ENCODE peak calls at places on chromosomes 3 and 15, in five cellular contexts. X is ovary, K is SJSA1, D is mesendoderm, Q is uterus. P is an unnamed sample.

GRCh38 chr3:43638594-43639447 is 17.0 kb upstream of the ANO10 start:
- DNase-seq in X (no peak), K (no peak), D (peak; percentile 64), Q (no peak), P (peak; percentile 81)

GRCh38 chr3:143330316-143330868 is 210.8 kb downstream of the CHST2 start:
- DNase-seq in X (no peak), K (no peak), D (no peak), Q (no peak), P (no peak)

GRCh38 chr15:66401130-66402021 is 14.7 kb downstream of the MAP2K1 start:
- DNase-seq in X (no peak), K (no peak), D (peak; percentile 79), Q (no peak), P (no peak)

GRCh38 chr3:25021816-25022215 is 406.2 kb upstream of the RARB start:
- DNase-seq in X (no peak), K (no peak), D (peak; percentile 36), Q (no peak), P (no peak)

GRCh38 chr3:127373701-127374625 is 86.1 kb upstream of the PRR20G start:
- DNase-seq in X (no peak), K (no peak), D (peak; percentile 48), Q (no peak), P (no peak)

GRCh38 chr3:120040813-120041377 is 53.4 kb downstream of the GSK3B start:
- DNase-seq in X (no peak), K (no peak), D (no peak), Q (no peak), P (no peak)

GRCh38 chr15:55289011-55289572 is 521 bp downstream of the RAB27A start:
- DNase-seq in X (no peak), K (peak; percentile 39), D (peak; percentile 66), Q (peak; percentile 37), P (peak; percentile 49)

GRCh38 chr3:169384576-169384975 is 278.9 kb downstream of the MECOM start:
- DNase-seq in X (no peak), K (no peak), D (no peak), Q (no peak), P (no peak)

GRCh38 chr15:101149864-101150722 is 101.8 kb downstream of the CHSY1 start:
- DNase-seq in X (no peak), K (no peak), D (no peak), Q (no peak), P (no peak)

GRCh38 chr3:46671541-46672348 is 21.7 kb downstream of the ALS2CL start:
- DNase-seq in X (peak; percentile 15), K (no peak), D (no peak), Q (peak; percentile 12), P (no peak)

GRCh38 chr3:7309707-7310106 is 448.8 kb downstream of the GRM7 start:
- DNase-seq in X (peak; percentile 23), K (no peak), D (peak; percentile 45), Q (peak; percentile 47), P (no peak)

GRCh38 chr3:46409735-46410489 is 2.9 kb downstream of the CCRL2 start:
- DNase-seq in X (no peak), K (no peak), D (no peak), Q (no peak), P (no peak)

GRCh38 chr3:186413615-186414415 is 51.8 kb upstream of the DGKG start:
- DNase-seq in X (peak; percentile 41), K (no peak), D (peak; percentile 45), Q (peak; percentile 65), P (peak; percentile 53)

GRCh38 chr15:29925227-29926082 is 103.2 kb upstream of the TJP1 start:
- DNase-seq in X (peak; percentile 46), K (peak; percentile 90), D (peak; percentile 94), Q (peak; percentile 67), P (peak; percentile 94)

GRCh38 chr3:151593923-151594322 is 133.1 kb upstream of the IGSF10 start:
- DNase-seq in X (no peak), K (peak; percentile 10), D (no peak), Q (no peak), P (no peak)

GRCh38 chr15:44726568-44727461 is 9.5 kb upstream of the TRIM69 start:
- DNase-seq in X (no peak), K (peak; percentile 83), D (peak; percentile 89), Q (peak; percentile 61), P (peak; percentile 84)

GRCh38 chr3:177836671-177837070 is 639.4 kb upstream of the TBL1XR1 start:
- DNase-seq in X (no peak), K (no peak), D (no peak), Q (no peak), P (peak; percentile 18)

GRCh38 chr15:89075846-89076245 is 12.4 kb upstream of the ABHD2 start:
- DNase-seq in X (no peak), K (no peak), D (no peak), Q (no peak), P (no peak)

GRCh38 chr3:134468519-134468918 is 17.3 kb downstream of the ANAPC13 start:
- DNase-seq in X (no peak), K (no peak), D (no peak), Q (no peak), P (no peak)

GRCh38 chr3:48546203-48546829 is 10.3 kb downstream of the PFKFB4 start:
- DNase-seq in X (no peak), K (no peak), D (no peak), Q (peak; percentile 15), P (no peak)

GRCh38 chr3:152258448-152259302 is 10.1 kb upstream of the MBNL1 start:
- DNase-seq in X (peak; percentile 26), K (peak; percentile 66), D (no peak), Q (peak; percentile 73), P (peak; percentile 51)

GRCh38 chr15:100690786-100691160 is 88.4 kb downstream of the ASB7 start:
- DNase-seq in X (no peak), K (no peak), D (no peak), Q (no peak), P (no peak)

GRCh38 chr3:49098429-49098828 is 4.6 kb upstream of the QRICH1 start:
- DNase-seq in X (peak; percentile 26), K (no peak), D (no peak), Q (no peak), P (no peak)

GRCh38 chr15:52171386-52171785 is 19.8 kb downstream of the GNB5 start:
- DNase-seq in X (no peak), K (no peak), D (peak; percentile 54), Q (no peak), P (no peak)

GRCh38 chr3:139538733-139539132 is 809 bp downstream of the RBP1 start:
- DNase-seq in X (peak; percentile 78), K (no peak), D (peak; percentile 41), Q (peak; percentile 68), P (no peak)

GRCh38 chr3:53377794-53378193 is 30.5 kb upstream of the DCP1A start:
- DNase-seq in X (no peak), K (no peak), D (peak; percentile 10), Q (no peak), P (no peak)

GRCh38 chr3:174329321-174329720 is 529.8 kb upstream of the NAALADL2 start:
- DNase-seq in X (no peak), K (peak; percentile 33), D (no peak), Q (no peak), P (no peak)

GRCh38 chr15:83304861-83305661 is 20.6 kb upstream of the BNC1 start:
- DNase-seq in X (no peak), K (no peak), D (no peak), Q (no peak), P (no peak)

GRCh38 chr15:100771745-100772144 is 107.9 kb upstream of the ALDH1A3 start:
- DNase-seq in X (no peak), K (peak; percentile 52), D (no peak), Q (no peak), P (no peak)

GRCh38 chr3:185715091-185715490 is 109.8 kb downstream of the IGF2BP2 start:
- DNase-seq in X (no peak), K (peak; percentile 56), D (peak; percentile 93), Q (no peak), P (no peak)

GRCh38 chr3:18438586-18438985 is 13.4 kb upstream of the SATB1 start:
- DNase-seq in X (no peak), K (no peak), D (no peak), Q (no peak), P (no peak)

GRCh38 chr3:113736548-113737089 is 9.4 kb downstream of the NAA50 start:
- DNase-seq in X (no peak), K (peak; percentile 49), D (peak; percentile 79), Q (no peak), P (peak; percentile 44)

GRCh38 chr3:178536271-178537079 is at the start of gene KCNMB2:
- DNase-seq in X (no peak), K (no peak), D (no peak), Q (no peak), P (peak; percentile 48)

GRCh38 chr3:11165457-11165856 is 11.2 kb downstream of the HRH1 start:
- DNase-seq in X (no peak), K (no peak), D (no peak), Q (no peak), P (no peak)

GRCh38 chr15:67809441-67809840 is 15.9 kb upstream of the SKOR1 start:
- DNase-seq in X (no peak), K (no peak), D (no peak), Q (peak; percentile 7), P (no peak)
- H3K27ac ChIP-seq in X (no peak overlapping the region), K (no peak overlapping the region), D (no peak overlapping the region), Q (no peak overlapping the region), P (no peak overlapping the region)

GRCh38 chr3:72488736-72489030 is 359.6 kb downstream of the SHQ1 start:
- DNase-seq in X (no peak), K (peak; percentile 72), D (no peak), Q (no peak), P (no peak)

GRCh38 chr3:72489916-72490315 is 358.3 kb downstream of the SHQ1 start:
- DNase-seq in X (no peak), K (no peak), D (no peak), Q (no peak), P (no peak)

GRCh38 chr3:72487946-72488735 is 360.1 kb downstream of the SHQ1 start:
- DNase-seq in X (no peak), K (no peak), D (no peak), Q (no peak), P (no peak)

GRCh38 chr3:72485649-72486048 is 362.6 kb downstream of the SHQ1 start:
- DNase-seq in X (no peak), K (no peak), D (no peak), Q (no peak), P (no peak)

DNA sequence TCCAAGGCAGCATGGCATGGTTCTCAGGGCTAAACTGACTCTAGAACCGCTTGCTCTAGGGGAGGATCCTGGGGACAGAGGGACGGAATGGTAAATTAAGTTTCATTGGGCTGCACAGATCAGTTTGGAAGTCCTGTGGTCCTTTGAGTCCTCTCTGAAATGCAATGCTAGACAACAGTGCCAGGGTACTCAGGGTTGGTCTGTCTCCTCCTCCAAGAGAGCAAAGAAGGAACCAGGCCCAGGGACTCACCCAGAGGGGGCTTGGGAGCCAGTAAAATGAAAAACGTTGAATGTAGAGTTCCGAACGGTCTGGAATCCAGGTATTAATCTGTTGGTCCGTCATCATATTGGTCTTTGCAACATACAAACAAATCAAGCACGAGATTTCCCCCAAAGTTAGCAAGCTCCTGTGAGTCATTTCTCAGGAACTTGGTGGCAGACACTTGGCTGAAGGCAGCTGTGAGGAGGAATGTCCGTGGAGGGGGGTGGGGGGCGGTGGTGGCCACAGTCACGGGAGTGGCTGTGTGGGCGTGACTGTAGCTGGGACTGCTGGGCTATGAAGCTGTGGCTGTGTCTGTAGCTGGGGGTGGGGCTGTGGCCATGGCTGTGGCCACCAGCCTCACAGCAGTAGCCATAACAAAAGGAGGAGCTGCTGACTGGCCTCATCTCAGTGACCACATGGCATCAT is 361.0 kb downstream of the SHQ1 start:
- DNase-seq in X (peak; percentile 31), K (peak; percentile 95), D (peak; percentile 91), Q (peak; percentile 57), P (no peak)
- H3K4me1 ChIP-seq in X (no peaks in the 10 kb centered on the region), K (peaks cover 66% of the 10 kb centered on the region), D (peaks cover 12% of the 10 kb centered on the region), Q (no peaks in the 10 kb centered on the region), P (no peaks in the 10 kb centered on the region)

GRCh38 chr3:172266103-172266502 is 182.2 kb downstream of the GHSR start:
- DNase-seq in X (no peak), K (no peak), D (no peak), Q (no peak), P (no peak)
- H3K27ac ChIP-seq in X (no peak overlapping the region), K (no peak overlapping the region), D (peak overlapping the region; percentile 12), Q (no peak overlapping the region), P (no peak overlapping the region)

GRCh38 chr3:179955798-179956197 is 80.9 kb downstream of the PEX5L start:
- DNase-seq in X (no peak), K (no peak), D (no peak), Q (no peak), P (no peak)
- H3K4me1 ChIP-seq in X (no peaks in the 10 kb centered on the region), K (no peaks in the 10 kb centered on the region), D (no peaks in the 10 kb centered on the region), Q (no peaks in the 10 kb centered on the region), P (no peaks in the 10 kb centered on the region)